ENCODE peak calls at places on chromosomes 3 and 15, in eight cellular contexts. One of them, this sample, is unnamed.

GRCh38 chr3:106245400-106245799 is 376.6 kb upstream of the CBLB start:
- DNase-seq in HCT116: no peak
- DNase-seq in H1: no peak
- DNase-seq in GM12878: no peak
- DNase-seq in K562: no peak
- DNase-seq in endothelial cell of umbilical vein: no peak
- DNase-seq in A549: no peak
- DNase-seq in HepG2: no peak
- DNase-seq in this sample: no peak

GRCh38 chr3:63976166-63976861 is 47.0 kb downstream of the PSMD6 start:
- DNase-seq in A549: no peak
- DNase-seq in endothelial cell of umbilical vein: no peak
- DNase-seq in HepG2: peak
- DNase-seq in H1: no peak
- DNase-seq in GM12878: no peak
- DNase-seq in K562: no peak
- DNase-seq in HCT116: no peak
- DNase-seq in this sample: peak

GRCh38 chr3:36135863-36136262 is 244.4 kb upstream of the STAC start:
- DNase-seq in K562: no peak
- DNase-seq in HCT116: no peak
- DNase-seq in HepG2: no peak
- DNase-seq in A549: no peak
- DNase-seq in endothelial cell of umbilical vein: no peak
- DNase-seq in GM12878: no peak
- DNase-seq in H1: no peak
- DNase-seq in this sample: no peak

GRCh38 chr15:100650685-100651084 is 48.3 kb downstream of the ASB7 start:
- DNase-seq in A549: peak
- DNase-seq in K562: peak
- DNase-seq in endothelial cell of umbilical vein: no peak
- DNase-seq in H1: no peak
- DNase-seq in HepG2: no peak
- DNase-seq in GM12878: no peak
- DNase-seq in HCT116: no peak
- DNase-seq in this sample: no peak

GRCh38 chr3:78963771-78964170 is 804.0 kb downstream of the ROBO1 start:
- DNase-seq in HCT116: no peak
- DNase-seq in GM12878: no peak
- DNase-seq in HepG2: no peak
- DNase-seq in A549: no peak
- DNase-seq in K562: no peak
- DNase-seq in endothelial cell of umbilical vein: no peak
- DNase-seq in H1: no peak
- DNase-seq in this sample: no peak

GRCh38 chr15:69729167-69729748 is 276.6 kb downstream of the RPLP1 start:
- DNase-seq in K562: peak
- DNase-seq in endothelial cell of umbilical vein: peak
- DNase-seq in A549: no peak
- DNase-seq in GM12878: no peak
- DNase-seq in H1: no peak
- DNase-seq in HepG2: no peak
- DNase-seq in HCT116: peak
- DNase-seq in this sample: peak

GRCh38 chr3:39141211-39141995 is 12.0 kb downstream of the CSRNP1 start:
- DNase-seq in A549: no peak
- DNase-seq in H1: no peak
- DNase-seq in endothelial cell of umbilical vein: peak
- DNase-seq in HCT116: no peak
- DNase-seq in HepG2: no peak
- DNase-seq in K562: no peak
- DNase-seq in GM12878: no peak
- DNase-seq in this sample: no peak

GRCh38 chr3:117114517-117115265 is 405.1 kb downstream of the TUSC7 start:
- DNase-seq in K562: no peak
- DNase-seq in HCT116: no peak
- DNase-seq in HepG2: no peak
- DNase-seq in A549: no peak
- DNase-seq in GM12878: no peak
- DNase-seq in endothelial cell of umbilical vein: no peak
- DNase-seq in H1: peak
- DNase-seq in this sample: no peak

GRCh38 chr3:196976891-196977420 is 8.3 kb upstream of the PIGZ start:
- DNase-seq in endothelial cell of umbilical vein: no peak
- DNase-seq in GM12878: no peak
- DNase-seq in H1: no peak
- DNase-seq in A549: no peak
- DNase-seq in HepG2: no peak
- DNase-seq in K562: no peak
- DNase-seq in HCT116: no peak
- DNase-seq in this sample: no peak

GRCh38 chr15:100704281-100705055 is 102.1 kb downstream of the ASB7 start:
- DNase-seq in H1: no peak
- DNase-seq in GM12878: no peak
- DNase-seq in endothelial cell of umbilical vein: peak
- DNase-seq in HCT116: no peak
- DNase-seq in HepG2: no peak
- DNase-seq in A549: no peak
- DNase-seq in K562: no peak
- DNase-seq in this sample: no peak

GRCh38 chr3:129650256-129650872 is 43.9 kb upstream of the PLXND1 start:
- DNase-seq in H1: no peak
- DNase-seq in endothelial cell of umbilical vein: peak
- DNase-seq in HCT116: peak
- DNase-seq in GM12878: no peak
- DNase-seq in A549: peak
- DNase-seq in K562: peak
- DNase-seq in HepG2: peak
- DNase-seq in this sample: peak
- H3K4me3 ChIP-seq in H1: no peak
- H3K4me3 ChIP-seq in endothelial cell of umbilical vein: no peak
- H3K4me3 ChIP-seq in HCT116: no peak
- H3K4me3 ChIP-seq in GM12878: no peak
- H3K4me3 ChIP-seq in A549: no peak
- H3K4me3 ChIP-seq in K562: no peak
- H3K4me3 ChIP-seq in HepG2: no peak
- H3K4me3 ChIP-seq in this sample: no peak

DNA sequence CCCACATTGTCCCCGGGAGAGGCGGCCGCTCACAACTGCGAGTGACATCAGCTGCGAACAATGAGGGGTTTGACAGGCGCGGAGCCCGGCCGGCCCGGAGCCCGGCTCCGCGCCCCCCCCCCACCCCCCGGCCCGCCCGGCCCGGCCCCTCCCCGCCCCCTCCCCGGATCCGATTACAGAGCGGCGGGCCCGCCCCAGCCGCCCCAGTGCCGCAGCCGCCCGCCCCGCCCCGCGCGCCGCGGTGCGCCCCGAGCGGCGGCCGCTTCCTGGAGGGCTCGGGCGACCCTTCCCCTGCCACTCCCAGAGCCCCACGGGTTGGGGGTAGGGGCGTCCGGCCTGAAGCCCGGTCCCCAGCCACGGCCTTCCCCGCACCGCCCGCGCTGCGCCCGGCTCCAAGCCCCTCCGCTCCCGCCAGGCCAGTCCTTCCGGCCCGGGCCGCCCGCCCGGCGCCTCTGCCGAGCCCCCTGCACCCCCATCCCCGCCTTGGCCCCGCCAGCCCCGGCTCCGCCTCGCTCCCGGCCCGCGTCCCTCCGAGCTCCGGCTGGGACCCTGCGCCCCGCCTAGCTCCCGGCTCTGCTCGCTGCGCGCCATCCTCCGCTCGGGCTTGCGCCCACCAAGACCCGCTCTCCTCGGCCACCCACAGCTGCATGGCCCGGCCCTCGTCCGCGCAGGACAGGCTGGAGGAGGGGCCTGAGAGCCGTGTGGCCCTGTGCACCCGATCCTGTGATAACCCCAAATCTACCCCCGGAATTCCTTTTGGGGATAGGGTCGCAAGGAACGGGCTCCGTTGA is at the start of gene PCBP4:
- DNase-seq in HepG2: peak
- DNase-seq in HCT116: no peak
- DNase-seq in GM12878: no peak
- DNase-seq in A549: no peak
- DNase-seq in endothelial cell of umbilical vein: peak
- DNase-seq in H1: no peak
- DNase-seq in K562: peak
- DNase-seq in this sample: peak
- TF ChIP-seq POLR2A in HepG2: peak
- TF ChIP-seq POLR2A in HCT116: peak
- TF ChIP-seq POLR2A in GM12878: peak
- TF ChIP-seq POLR2A in A549: no peak
- TF ChIP-seq POLR2A in endothelial cell of umbilical vein: no peak
- TF ChIP-seq POLR2A in H1: no peak
- TF ChIP-seq POLR2A in K562: no peak
- TF ChIP-seq POLR2A in this sample: peak

DNA sequence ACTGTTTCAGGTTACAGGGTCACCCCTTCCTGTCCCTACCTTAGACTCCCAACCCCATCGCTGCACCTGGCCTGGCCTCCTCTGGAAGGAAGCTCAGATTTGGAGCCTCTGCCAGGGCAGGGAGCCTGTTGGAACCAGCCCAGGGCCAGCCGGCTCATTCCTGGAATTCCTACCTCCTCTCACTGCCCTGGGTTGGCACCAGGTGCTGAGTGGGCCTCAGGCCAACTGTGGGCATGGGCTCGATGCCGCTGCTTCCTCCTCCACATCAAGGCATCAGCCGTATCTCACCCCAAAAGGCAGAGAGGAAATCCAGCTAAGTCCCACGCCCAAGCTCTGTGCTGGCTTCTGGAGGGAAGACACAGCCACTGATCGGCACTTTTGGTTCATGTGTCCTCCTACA is 42.1 kb downstream of the KLHL25 start:
- DNase-seq in HepG2: no peak
- DNase-seq in GM12878: no peak
- DNase-seq in A549: no peak
- DNase-seq in HCT116: no peak
- DNase-seq in K562: no peak
- DNase-seq in endothelial cell of umbilical vein: no peak
- DNase-seq in H1: no peak
- DNase-seq in this sample: no peak
- TF ChIP-seq MAX in HepG2: no peak
- TF ChIP-seq MAX in GM12878: no peak
- TF ChIP-seq MAX in A549: no peak
- TF ChIP-seq MAX in HCT116: no peak
- TF ChIP-seq MAX in K562: no peak
- TF ChIP-seq MAX in endothelial cell of umbilical vein: no peak
- TF ChIP-seq MAX in H1: no peak
- TF ChIP-seq MAX in this sample: no peak

GRCh38 chr3:143442761-143443477 is 323.3 kb downstream of the CHST2 start:
- DNase-seq in HepG2: no peak
- DNase-seq in endothelial cell of umbilical vein: peak
- DNase-seq in H1: no peak
- DNase-seq in HCT116: no peak
- DNase-seq in K562: no peak
- DNase-seq in GM12878: no peak
- DNase-seq in A549: no peak
- DNase-seq in this sample: no peak
- H3K4me3 ChIP-seq in HepG2: no peak
- H3K4me3 ChIP-seq in endothelial cell of umbilical vein: no peak
- H3K4me3 ChIP-seq in H1: no peak
- H3K4me3 ChIP-seq in HCT116: no peak
- H3K4me3 ChIP-seq in K562: no peak
- H3K4me3 ChIP-seq in GM12878: no peak
- H3K4me3 ChIP-seq in A549: no peak
- H3K4me3 ChIP-seq in this sample: no peak

GRCh38 chr3:102748646-102749045 is 313.8 kb downstream of the ZPLD1 start:
- DNase-seq in H1: no peak
- DNase-seq in HepG2: no peak
- DNase-seq in HCT116: no peak
- DNase-seq in endothelial cell of umbilical vein: no peak
- DNase-seq in GM12878: no peak
- DNase-seq in K562: no peak
- DNase-seq in A549: no peak
- DNase-seq in this sample: no peak

GRCh38 chr3:102745881-102746280 is 311.1 kb downstream of the ZPLD1 start:
- DNase-seq in endothelial cell of umbilical vein: no peak
- DNase-seq in HCT116: peak
- DNase-seq in HepG2: no peak
- DNase-seq in H1: no peak
- DNase-seq in A549: peak
- DNase-seq in GM12878: no peak
- DNase-seq in K562: no peak
- DNase-seq in this sample: no peak

GRCh38 chr3:102750322-102750721 is 315.5 kb downstream of the ZPLD1 start:
- DNase-seq in H1: no peak
- DNase-seq in A549: no peak
- DNase-seq in K562: no peak
- DNase-seq in HCT116: no peak
- DNase-seq in HepG2: no peak
- DNase-seq in GM12878: no peak
- DNase-seq in endothelial cell of umbilical vein: no peak
- DNase-seq in this sample: no peak

GRCh38 chr3:102741694-102742093 is 306.9 kb downstream of the ZPLD1 start:
- DNase-seq in HCT116: no peak
- DNase-seq in H1: no peak
- DNase-seq in endothelial cell of umbilical vein: no peak
- DNase-seq in GM12878: no peak
- DNase-seq in HepG2: no peak
- DNase-seq in K562: no peak
- DNase-seq in A549: peak
- DNase-seq in this sample: no peak

DNA sequence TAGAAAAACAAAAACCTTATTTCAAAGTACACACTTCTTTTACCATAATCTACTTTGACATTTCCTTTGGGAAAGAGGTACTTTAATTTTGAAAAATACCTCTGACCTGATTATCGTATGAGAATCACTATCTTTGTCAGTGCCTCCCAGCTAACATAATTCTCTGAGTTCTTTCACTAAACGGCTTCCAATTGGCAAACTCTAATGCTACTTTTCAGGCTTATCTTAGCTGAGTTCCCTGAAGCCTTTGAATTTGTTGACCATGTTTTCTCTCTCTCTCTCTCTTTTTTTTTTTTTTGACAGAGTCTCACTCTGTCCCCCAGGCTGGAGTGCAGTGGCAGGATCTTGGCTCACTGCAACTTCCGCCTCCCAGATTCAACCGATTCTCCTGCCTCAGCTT is 312.8 kb downstream of the ZPLD1 start:
- DNase-seq in A549: no peak
- DNase-seq in HepG2: no peak
- DNase-seq in GM12878: no peak
- DNase-seq in HCT116: no peak
- DNase-seq in endothelial cell of umbilical vein: no peak
- DNase-seq in H1: no peak
- DNase-seq in K562: no peak
- DNase-seq in this sample: no peak
- TF ChIP-seq POLR2A in A549: no peak
- TF ChIP-seq POLR2A in HepG2: no peak
- TF ChIP-seq POLR2A in GM12878: no peak
- TF ChIP-seq POLR2A in HCT116: no peak
- TF ChIP-seq POLR2A in endothelial cell of umbilical vein: no peak
- TF ChIP-seq POLR2A in H1: no peak
- TF ChIP-seq POLR2A in K562: no peak
- TF ChIP-seq POLR2A in this sample: no peak

GRCh38 chr3:184832044-184832443 is 20.1 kb downstream of the VPS8 start:
- DNase-seq in HepG2: no peak
- DNase-seq in HCT116: no peak
- DNase-seq in A549: no peak
- DNase-seq in K562: no peak
- DNase-seq in GM12878: no peak
- DNase-seq in endothelial cell of umbilical vein: no peak
- DNase-seq in H1: no peak
- DNase-seq in this sample: peak
- TF ChIP-seq MAX in HepG2: no peak
- TF ChIP-seq MAX in HCT116: no peak
- TF ChIP-seq MAX in A549: no peak
- TF ChIP-seq MAX in K562: no peak
- TF ChIP-seq MAX in GM12878: no peak
- TF ChIP-seq MAX in endothelial cell of umbilical vein: no peak
- TF ChIP-seq MAX in H1: no peak
- TF ChIP-seq MAX in this sample: no peak